ENCODE peak calls at places on chromosome 2, in four cellular contexts. Y, N, M and Z are unnamed samples.

GRCh38 chr2:1742680-1743395 is 1.5 kb downstream of the PXDN start:
- DNase-seq in Y (peak), N (no peak), M (peak), Z (peak)

GRCh38 chr2:84280873-84281272 is 178.2 kb downstream of the SUCLG1 start:
- DNase-seq in Y (no peak), N (no peak), M (no peak), Z (no peak)

GRCh38 chr2:234973008-234973407 is 21.2 kb downstream of the SH3BP4 start:
- DNase-seq in Y (no peak), N (no peak), M (no peak), Z (no peak)

GRCh38 chr2:10658041-10658913 is 31.5 kb downstream of the NOL10 start:
- DNase-seq in Y (no peak), N (no peak), M (no peak), Z (no peak)

GRCh38 chr2:139652385-139652784 is 872.2 kb upstream of the NXPH2 start:
- DNase-seq in Y (no peak), N (no peak), M (no peak), Z (no peak)

GRCh38 chr2:236257171-236257570 is 7.0 kb downstream of the ASB18 start:
- DNase-seq in Y (no peak), N (no peak), M (no peak), Z (no peak)

GRCh38 chr2:20577495-20578235 is 73.2 kb downstream of the HS1BP3 start:
- DNase-seq in Y (peak), N (no peak), M (peak), Z (no peak)

GRCh38 chr2:120398051-120398960 is 52.4 kb downstream of the INHBB start:
- DNase-seq in Y (no peak), N (no peak), M (peak), Z (peak)

GRCh38 chr2:190446750-190447516 is 38.8 kb downstream of the MFSD6 start:
- DNase-seq in Y (no peak), N (no peak), M (no peak), Z (no peak)

GRCh38 chr2:212843409-212844199 is 305.0 kb upstream of the ERBB4 start:
- DNase-seq in Y (no peak), N (no peak), M (no peak), Z (no peak)

GRCh38 chr2:156476516-156477206 is 40.5 kb downstream of the GPD2 start:
- DNase-seq in Y (no peak), N (no peak), M (no peak), Z (no peak)

GRCh38 chr2:192123847-192124246 is 70.9 kb downstream of the TMEFF2 start:
- DNase-seq in Y (peak), N (no peak), M (no peak), Z (no peak)

GRCh38 chr2:185456517-185456916 is 282.1 kb upstream of the FSIP2 start:
- DNase-seq in Y (no peak), N (no peak), M (no peak), Z (no peak)

GRCh38 chr2:50863218-50863617 is 168.7 kb downstream of the NRXN1 start:
- DNase-seq in Y (no peak), N (no peak), M (no peak), Z (no peak)

GRCh38 chr2:136522724-136523123 is 242.6 kb upstream of the THSD7B start:
- DNase-seq in Y (no peak), N (no peak), M (no peak), Z (no peak)

GRCh38 chr2:118312963-118313756 is 224.9 kb downstream of the INSIG2 start:
- DNase-seq in Y (no peak), N (no peak), M (no peak), Z (no peak)

GRCh38 chr2:12684471-12684936 is 32.2 kb upstream of the TRIB2 start:
- DNase-seq in Y (peak), N (no peak), M (no peak), Z (peak)

GRCh38 chr2:3519255-3520190 is at the start of gene ADI1:
- DNase-seq in Y (peak), N (peak), M (peak), Z (peak)

GRCh38 chr2:38720613-38721241 is 30.4 kb downstream of the SRSF7 start:
- DNase-seq in Y (peak), N (no peak), M (no peak), Z (peak)

GRCh38 chr2:177212106-177212894 is at the start of gene HNRNPA3:
- DNase-seq in Y (peak), N (peak), M (peak), Z (peak)
- TF ChIP-seq POLR2A in Y (peak), N (peak), M (peak), Z (peak)

GRCh38 chr2:208186921-208187320 is 2.9 kb downstream of the C2orf80 start:
- DNase-seq in Y (no peak), N (no peak), M (no peak), Z (no peak)
- TF ChIP-seq POLR2AphosphoS5 in Y (no peak), N (no peak), M (no peak), Z (no peak)

GRCh38 chr2:96271995-96272394 is 6.0 kb downstream of the CIAO1 start:
- DNase-seq in Y (no peak), N (no peak), M (no peak), Z (no peak)

GRCh38 chr2:96273763-96274162 is 7.7 kb downstream of the CIAO1 start:
- DNase-seq in Y (no peak), N (no peak), M (no peak), Z (no peak)

GRCh38 chr2:96276787-96277499 is 10.9 kb downstream of the CIAO1 start:
- DNase-seq in Y (no peak), N (no peak), M (no peak), Z (no peak)

DNA sequence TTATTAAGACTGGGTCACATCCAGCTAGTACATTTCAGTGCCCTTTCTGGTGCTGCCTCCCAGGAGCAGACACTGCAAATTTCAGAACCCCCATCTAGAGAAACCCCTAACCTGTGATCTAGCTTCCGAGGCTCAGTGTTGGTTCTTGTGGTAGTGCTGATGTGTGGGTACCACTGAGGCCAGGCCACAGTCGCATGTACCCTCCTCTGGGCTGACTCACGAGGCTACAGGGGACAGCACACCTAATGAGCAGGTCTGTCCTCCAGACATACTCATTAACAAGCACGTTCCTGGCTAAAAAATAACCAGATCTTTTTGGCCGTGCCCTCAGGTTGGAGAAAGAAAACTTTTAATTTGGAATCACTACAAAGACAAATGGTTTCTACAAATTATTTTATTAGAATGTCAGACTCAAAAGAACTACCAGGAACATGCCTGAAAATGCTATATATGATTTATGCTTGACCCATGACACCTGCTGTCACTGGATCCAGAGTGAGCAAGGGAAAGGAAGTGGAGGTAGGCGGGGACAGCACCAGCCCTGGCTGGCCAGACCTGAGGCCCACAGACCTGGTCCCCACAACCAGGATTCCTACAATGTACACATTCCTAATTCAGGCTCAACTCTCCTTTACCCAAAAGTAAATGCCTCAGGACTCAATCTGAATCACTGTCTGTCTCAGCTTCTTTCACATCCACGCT is 8.5 kb downstream of the CIAO1 start:
- DNase-seq in Y (no peak), N (no peak), M (no peak), Z (no peak)
- TF ChIP-seq POLR2A in Y (no peak), N (no peak), M (no peak), Z (no peak)

GRCh38 chr2:113185643-113186315 is 12.0 kb downstream of the PSD4 start:
- DNase-seq in Y (no peak), N (no peak), M (peak), Z (no peak)
- TF ChIP-seq POLR2AphosphoS5 in Y (no peak), N (no peak), M (no peak), Z (no peak)

DNA sequence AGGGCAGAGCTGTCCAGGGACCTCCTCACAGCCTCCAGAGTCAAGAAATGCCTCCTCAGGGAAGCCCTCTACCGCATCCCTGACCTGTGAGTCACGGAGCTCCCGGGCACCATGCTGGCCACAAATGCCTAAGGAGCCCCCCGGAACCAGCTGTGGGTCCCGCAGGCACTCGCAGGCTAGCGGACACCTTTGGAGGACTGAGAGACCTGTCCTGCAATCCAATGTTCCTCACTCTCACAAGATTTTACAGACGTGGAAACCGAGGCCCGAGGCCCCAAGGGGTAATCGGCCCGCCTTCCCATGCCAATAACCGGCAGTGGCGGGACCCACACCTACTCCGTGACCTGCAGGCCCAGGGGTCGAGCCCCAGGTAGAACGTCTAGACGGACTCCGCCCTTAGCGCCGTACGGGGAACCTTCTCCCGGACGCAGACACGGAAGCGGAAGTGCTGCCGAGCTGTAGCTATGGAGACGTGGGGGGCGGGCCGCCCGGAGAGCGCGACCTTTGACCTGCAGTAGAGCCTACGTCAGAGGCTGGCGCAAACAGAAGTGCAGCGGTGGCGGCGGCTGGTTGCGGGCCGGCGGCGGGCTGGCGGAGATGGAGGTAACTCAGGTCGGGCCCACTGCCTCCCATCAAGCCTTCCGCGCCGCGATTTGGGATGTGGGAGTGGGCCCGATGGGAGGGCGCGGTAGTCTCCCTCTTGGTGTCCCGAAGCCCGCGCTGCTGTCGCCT is at the start of gene GCC2:
- DNase-seq in Y (peak), N (peak), M (peak), Z (peak)
- TF ChIP-seq POLR2A in Y (peak), N (peak), M (peak), Z (peak)

DNA sequence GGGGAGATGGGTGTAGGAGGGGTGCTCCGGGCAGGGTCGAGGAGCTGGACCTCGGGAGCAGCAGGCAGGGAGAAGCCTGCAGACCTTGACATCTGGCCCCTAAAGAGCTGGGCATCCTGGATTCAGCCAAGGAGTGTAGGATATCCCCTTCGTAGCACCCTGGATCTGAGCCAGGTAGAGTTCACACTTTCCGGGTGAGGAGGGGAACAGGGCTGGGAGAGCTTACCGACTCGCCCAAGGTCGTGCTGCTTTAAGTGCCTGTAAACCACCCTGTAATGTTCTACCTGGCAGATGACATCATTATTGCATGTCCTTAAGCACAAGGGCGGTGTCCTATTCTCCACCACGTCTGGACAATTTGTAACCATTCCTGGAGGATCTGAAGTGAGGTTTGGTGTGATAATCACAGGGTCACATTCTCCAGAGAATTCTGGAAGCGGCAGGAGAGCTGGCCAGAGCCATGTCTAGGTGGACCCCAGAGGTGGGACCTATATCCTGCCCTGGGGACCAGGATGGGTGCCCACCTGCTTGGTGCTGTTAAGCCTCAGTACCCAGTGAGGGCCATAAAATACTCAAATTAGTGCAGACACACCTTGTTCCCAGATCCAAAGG is 14.6 kb downstream of the ITM2C start:
- DNase-seq in Y (no peak), N (no peak), M (peak), Z (peak)
- TF ChIP-seq POLR2AphosphoS5 in Y (no peak), N (no peak), M (no peak), Z (no peak)

GRCh38 chr2:121648611-121649401 is 456 bp downstream of the CLASP1 start:
- DNase-seq in Y (peak), N (peak), M (peak), Z (peak)
- TF ChIP-seq POLR2A in Y (no peak), N (no peak), M (no peak), Z (no peak)